ENCODE peak calls at places on chromosomes 13 and 19, in five cellular contexts. H is ovary; I is OCI-LY7; D is nephron progenitor cell; F is stimulated activated CD8-positive, alpha-beta memory T cell treated with anti-CD3 and anti-CD28 coated beads, Interleukin-15, amount 100 ng/mL, for 1 hour. K is an unnamed sample.

GRCh38 chr13:103324641-103325040 is 258.4 kb upstream of the SLC10A2 start:
- DNase-seq in H (no peak), I (no peak), F (no peak), D (no peak), K (no peak)

GRCh38 chr13:79913141-79913827 is 427.6 kb downstream of the SPRY2 start:
- DNase-seq in D (no peak), F (no peak), I (no peak), H (no peak), K (no peak)

GRCh38 chr19:40976134-40976533 is 14.9 kb upstream of the CYP2B6 start:
- DNase-seq in I (no peak), D (no peak), H (no peak), F (no peak), K (no peak)

GRCh38 chr13:20206065-20206725 is 13.5 kb upstream of the GJB2 start:
- DNase-seq in H (no peak), F (no peak), I (no peak), D (no peak), K (no peak)

GRCh38 chr13:92384410-92384809 is 842.2 kb upstream of the GPC6 start:
- DNase-seq in F (no peak), I (no peak), H (no peak), D (no peak), K (no peak)

GRCh38 chr19:3366104-3366760 is at the start of gene NFIC:
- DNase-seq in H (peak), D (no peak), I (no peak), F (no peak), K (no peak)

GRCh38 chr13:102260256-102260655 is 141.6 kb downstream of the FGF14 start:
- DNase-seq in I (no peak), F (no peak), D (no peak), H (no peak), K (no peak)

GRCh38 chr19:44647144-44647543 is 3.4 kb downstream of the PVR start:
- DNase-seq in D (no peak), H (no peak), I (no peak), F (no peak), K (no peak)

GRCh38 chr19:9937001-9937411 is 691 bp upstream of the OLFM2 start:
- DNase-seq in F (no peak), H (no peak), I (no peak), D (peak), K (no peak)

GRCh38 chr19:58009666-58010301 is 7.2 kb upstream of the ZNF606 start:
- DNase-seq in H (peak), F (no peak), I (no peak), D (no peak), K (peak)

GRCh38 chr19:1122021-1122971 is 18.5 kb downstream of the GPX4 start:
- DNase-seq in F (no peak), H (no peak), I (no peak), D (no peak), K (no peak)

GRCh38 chr13:27542220-27542619 is 78.1 kb downstream of the LNX2 start:
- DNase-seq in I (no peak), D (no peak), F (no peak), H (no peak), K (no peak)

GRCh38 chr19:4776436-4777205 is 14.9 kb upstream of the FEM1A start:
- DNase-seq in D (no peak), I (no peak), F (no peak), H (no peak), K (no peak)

GRCh38 chr19:58182577-58182988 is 278 bp upstream of the ZNF274 start:
- DNase-seq in D (no peak), H (no peak), I (peak), F (peak), K (no peak)

GRCh38 chr19:3638208-3639193 is 11.9 kb upstream of the CACTIN start:
- DNase-seq in F (no peak), D (no peak), I (no peak), H (no peak), K (no peak)

GRCh38 chr19:4811328-4812131 is 20.0 kb downstream of the TICAM1 start:
- DNase-seq in H (peak), I (peak), D (peak), F (peak), K (peak)

GRCh38 chr13:46953331-46953730 is 56.5 kb upstream of the HTR2A start:
- DNase-seq in I (no peak), D (no peak), H (no peak), F (no peak), K (no peak)

GRCh38 chr13:24272452-24273161 is 36.8 kb upstream of the C1QTNF9 start:
- DNase-seq in D (no peak), H (peak), F (no peak), I (no peak), K (no peak)

GRCh38 chr13:33321686-33322473 is 36.3 kb upstream of the STARD13 start:
- DNase-seq in D (no peak), H (no peak), I (no peak), F (no peak), K (no peak)

GRCh38 chr19:11781295-11782057 is 14.7 kb downstream of the ZNF441 start:
- DNase-seq in F (no peak), I (no peak), H (no peak), D (no peak), K (no peak)

GRCh38 chr13:73090812-73091187 is 32.0 kb downstream of the KLF5 start:
- DNase-seq in I (no peak), F (no peak), D (no peak), H (no peak), K (no peak)

GRCh38 chr13:27599845-27600553 is 20.3 kb downstream of the LNX2 start:
- DNase-seq in I (no peak), D (no peak), H (no peak), F (no peak), K (no peak)